ENCODE peak calls at places on chromosome 18, in ten cellular contexts. T is heart right ventricle; J is stimulated activated CD4-positive, alpha-beta T cell treated with anti-CD3 and anti-CD28 coated beads, Interleukin-1b, Interleukin-23, amount 100 ng/mL, for 1 hour; U is hepatic stellate cell; I is MCF 10A; E is activated CD4-positive, alpha-beta T cell treated with anti-CD3 and anti-CD28 coated beads, Interleukin-2, amount 50 U/mL, for 48 hours; C is cardiac fibroblast; G is amygdala; M is GM03348; Z is fibroblast of lung. H is an unnamed sample.

GRCh38 chr18:33051397-33051796 is 278.6 kb upstream of the KLHL14 start:
- DNase-seq in C (peak; percentile 2), Z (peak; percentile 59), E (no peak), T (no peak), G (no peak), M (no peak), J (no peak), I (peak; percentile 72), U (no peak), H (no peak)

GRCh38 chr18:27546991-27547390 is 361.9 kb upstream of the CHST9 start:
- DNase-seq in T (no peak), C (no peak), E (no peak), I (peak; percentile 24), J (no peak), M (no peak), G (no peak), U (no peak), Z (no peak), H (no peak)

GRCh38 chr18:46624127-46624526 is 32.9 kb downstream of the LOXHD1 start:
- DNase-seq in Z (no peak), T (no peak), J (no peak), C (no peak), U (no peak), G (peak; percentile 8), I (no peak), E (no peak), M (no peak), H (no peak)

GRCh38 chr18:58466636-58467205 is 162.2 kb downstream of the ALPK2 start:
- DNase-seq in Z (no peak), M (no peak), G (no peak), C (no peak), T (no peak), E (no peak), U (no peak), I (peak; percentile 82), J (no peak), H (no peak)

GRCh38 chr18:22428672-22429071 is 11.0 kb upstream of the CTAGE1 start:
- DNase-seq in Z (no peak), M (no peak), I (no peak), U (no peak), G (no peak), C (peak; percentile 16), E (no peak), T (no peak), J (no peak), H (no peak)

GRCh38 chr18:45108754-45109153 is 428.1 kb downstream of the SETBP1 start:
- DNase-seq in G (no peak), C (no peak), E (no peak), U (no peak), J (no peak), Z (no peak), M (no peak), I (no peak), T (no peak), H (no peak)

GRCh38 chr18:75376004-75376403 is 51.5 kb downstream of the SMIM21 start:
- DNase-seq in M (no peak), J (no peak), G (no peak), C (no peak), T (no peak), I (peak; percentile 19), E (no peak), Z (no peak), U (no peak), H (no peak)

GRCh38 chr18:10086458-10086857 is 172.6 kb downstream of the VAPA start:
- DNase-seq in T (no peak), G (no peak), I (peak; percentile 38), M (no peak), Z (no peak), C (no peak), E (no peak), J (no peak), U (no peak), H (no peak)